ENCODE peak calls at places on chromosomes 7 and 10, in seven cellular contexts. B, E, L, O, C, T and P are unnamed samples.

GRCh38 chr10:47380341-47381215 is 3.5 kb downstream of the ZNF488 start:
- DNase-seq in B (no peak), E (peak), L (no peak), O (no peak), C (no peak), T (no peak), P (no peak)

GRCh38 chr10:120543291-120543690 is 86.3 kb downstream of the PLPP4 start:
- DNase-seq in B (no peak), E (no peak), L (peak), O (no peak), C (no peak), T (no peak), P (no peak)

GRCh38 chr7:151885202-151885580 is 8.3 kb upstream of the PRKAG2 start:
- DNase-seq in B (no peak), E (no peak), L (no peak), O (no peak), C (no peak), T (no peak), P (no peak)

GRCh38 chr10:121281576-121281975 is 316.7 kb downstream of the FGFR2 start:
- DNase-seq in B (no peak), E (no peak), L (no peak), O (no peak), C (no peak), T (peak), P (peak)

GRCh38 chr7:151429555-151430331 is 10.2 kb downstream of the CRYGN start:
- DNase-seq in B (no peak), E (no peak), L (peak), O (peak), C (no peak), T (no peak), P (peak)

GRCh38 chr7:95407751-95408150 is 11.6 kb upstream of the PON3 start:
- DNase-seq in B (peak), E (no peak), L (no peak), O (no peak), C (no peak), T (no peak), P (no peak)

GRCh38 chr7:22270371-22270770 is 86.6 kb downstream of the RAPGEF5 start:
- DNase-seq in B (no peak), E (no peak), L (no peak), O (no peak), C (no peak), T (no peak), P (no peak)

GRCh38 chr10:88120599-88121333 is 257.3 kb downstream of the PTEN start:
- DNase-seq in B (no peak), E (no peak), L (no peak), O (no peak), C (no peak), T (no peak), P (no peak)

GRCh38 chr7:65896279-65896678 is 23.4 kb downstream of the VKORC1L1 start:
- DNase-seq in B (no peak), E (no peak), L (no peak), O (no peak), C (no peak), T (no peak), P (no peak)

GRCh38 chr10:12645449-12645848 is 296.1 kb downstream of the CAMK1D start:
- DNase-seq in B (peak), E (no peak), L (no peak), O (no peak), C (no peak), T (no peak), P (no peak)

GRCh38 chr7:2208712-2209111 is 24.0 kb downstream of the MAD1L1 start:
- DNase-seq in B (no peak), E (no peak), L (no peak), O (no peak), C (no peak), T (no peak), P (no peak)

GRCh38 chr7:37960483-37960882 is 40.0 kb downstream of the EPDR1 start:
- DNase-seq in B (no peak), E (no peak), L (no peak), O (no peak), C (no peak), T (no peak), P (no peak)

GRCh38 chr7:51263631-51264484 is 52.8 kb downstream of the COBL start:
- DNase-seq in B (no peak), E (no peak), L (peak), O (no peak), C (no peak), T (peak), P (peak)

GRCh38 chr10:115854740-115855435 is 418.1 kb downstream of the GFRA1 start:
- DNase-seq in B (no peak), E (no peak), L (no peak), O (no peak), C (no peak), T (no peak), P (peak)

GRCh38 chr10:96665306-96665705 is 55.0 kb downstream of the PIK3AP1 start:
- DNase-seq in B (no peak), E (no peak), L (no peak), O (no peak), C (peak), T (no peak), P (peak)

GRCh38 chr10:13882112-13882711 is 295.4 kb downstream of the PRPF18 start:
- DNase-seq in B (no peak), E (peak), L (no peak), O (no peak), C (peak), T (peak), P (peak)

DNA sequence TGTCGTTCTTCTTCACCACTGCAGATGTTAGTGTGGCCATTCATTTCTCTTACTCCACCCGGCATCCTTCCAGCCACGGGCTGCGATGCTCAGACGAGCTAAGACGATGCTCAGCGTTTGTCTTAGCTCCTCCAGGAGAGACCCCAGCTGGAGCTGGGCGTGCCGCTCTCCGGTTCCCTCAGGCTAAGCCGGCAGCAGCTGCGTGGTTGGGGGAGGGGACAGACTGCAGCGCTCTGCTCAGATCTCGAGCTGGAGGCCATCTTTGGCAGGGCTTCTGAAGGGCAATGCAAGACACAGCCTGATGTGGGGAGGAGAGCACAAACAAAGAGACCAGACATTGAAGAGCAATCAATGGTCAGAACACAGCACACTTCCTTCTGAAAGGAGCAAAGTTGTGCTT is 4.8 kb downstream of the INA start:
- DNase-seq in B (peak), E (peak), L (no peak), O (no peak), C (no peak), T (no peak), P (no peak)
- H3K4me3 ChIP-seq in B (no peak), E (peak), L (no peak), O (no peak), C (no peak), T (no peak), P (no peak)

GRCh38 chr7:74480861-74481417 is 27.2 kb downstream of the GTF2IRD1 start:
- DNase-seq in B (peak), E (no peak), L (no peak), O (no peak), C (peak), T (peak), P (peak)
- H3K4me3 ChIP-seq in B (peak), E (no peak), L (no peak), O (no peak), C (peak), T (no peak), P (no peak)

GRCh38 chr7:42144253-42145002 is 92.6 kb downstream of the GLI3 start:
- DNase-seq in B (no peak), E (no peak), L (no peak), O (no peak), C (peak), T (no peak), P (no peak)
- H3K4me3 ChIP-seq in B (no peak), E (no peak), L (no peak), O (no peak), C (no peak), T (no peak), P (no peak)

GRCh38 chr7:81685263-81685868 is 84.5 kb downstream of the HGF start:
- DNase-seq in B (no peak), E (no peak), L (no peak), O (no peak), C (no peak), T (no peak), P (no peak)
- H3K4me3 ChIP-seq in B (no peak), E (no peak), L (no peak), O (no peak), C (no peak), T (no peak), P (no peak)